ENCODE peak calls at places on chromosomes 12 and 14, in six cellular contexts. One of them, this sample, is unnamed.

GRCh38 chr14:37665951-37666350 is 70.5 kb downstream of the TTC6 start:
- DNase-seq in A549: no peak
- DNase-seq in CD4-positive, CD25-positive, alpha-beta regulatory T cell: no peak
- DNase-seq in lung: no peak
- DNase-seq in PC-9: no peak
- DNase-seq in prostate gland: no peak
- DNase-seq in this sample: no peak

GRCh38 chr14:87785868-87786267 is 207.1 kb downstream of the GALC start:
- DNase-seq in A549: no peak
- DNase-seq in CD4-positive, CD25-positive, alpha-beta regulatory T cell: no peak
- DNase-seq in lung: no peak
- DNase-seq in PC-9: no peak
- DNase-seq in prostate gland: no peak
- DNase-seq in this sample: no peak

GRCh38 chr12:112906712-112907414 is at the start of gene OAS1:
- DNase-seq in A549: peak; percentile 63
- DNase-seq in CD4-positive, CD25-positive, alpha-beta regulatory T cell: peak; percentile 82
- DNase-seq in lung: peak; percentile 39
- DNase-seq in PC-9: peak; percentile 43
- DNase-seq in prostate gland: peak; percentile 59
- DNase-seq in this sample: peak; percentile 67

GRCh38 chr12:6978188-6978986 is 7.7 kb downstream of the EMG1 start:
- DNase-seq in A549: no peak
- DNase-seq in CD4-positive, CD25-positive, alpha-beta regulatory T cell: no peak
- DNase-seq in lung: peak; percentile 64
- DNase-seq in PC-9: no peak
- DNase-seq in prostate gland: peak; percentile 58
- DNase-seq in this sample: no peak

GRCh38 chr14:45065540-45065939 is 18.4 kb upstream of the PRPF39 start:
- DNase-seq in A549: no peak
- DNase-seq in CD4-positive, CD25-positive, alpha-beta regulatory T cell: no peak
- DNase-seq in lung: no peak
- DNase-seq in PC-9: no peak
- DNase-seq in prostate gland: no peak
- DNase-seq in this sample: no peak

GRCh38 chr12:66803972-66804371 is 125.1 kb upstream of the GRIP1 start:
- DNase-seq in A549: no peak
- DNase-seq in CD4-positive, CD25-positive, alpha-beta regulatory T cell: no peak
- DNase-seq in lung: no peak
- DNase-seq in PC-9: no peak
- DNase-seq in prostate gland: no peak
- DNase-seq in this sample: no peak

GRCh38 chr14:74176404-74176788 is 62.9 kb upstream of the VSX2 start:
- DNase-seq in A549: no peak
- DNase-seq in CD4-positive, CD25-positive, alpha-beta regulatory T cell: no peak
- DNase-seq in lung: no peak
- DNase-seq in PC-9: no peak
- DNase-seq in prostate gland: no peak
- DNase-seq in this sample: no peak

GRCh38 chr14:94337274-94337673 is 14.1 kb upstream of the SERPINA6 start:
- DNase-seq in A549: no peak
- DNase-seq in CD4-positive, CD25-positive, alpha-beta regulatory T cell: no peak
- DNase-seq in lung: no peak
- DNase-seq in PC-9: no peak
- DNase-seq in prostate gland: no peak
- DNase-seq in this sample: no peak

GRCh38 chr14:34029921-34030334 is 79.1 kb upstream of the EGLN3 start:
- DNase-seq in A549: no peak
- DNase-seq in CD4-positive, CD25-positive, alpha-beta regulatory T cell: no peak
- DNase-seq in lung: peak; percentile 33
- DNase-seq in PC-9: no peak
- DNase-seq in prostate gland: no peak
- DNase-seq in this sample: peak; percentile 20

GRCh38 chr12:42686514-42687172 is 97.1 kb upstream of the PRICKLE1 start:
- DNase-seq in A549: no peak
- DNase-seq in CD4-positive, CD25-positive, alpha-beta regulatory T cell: no peak
- DNase-seq in lung: no peak
- DNase-seq in PC-9: no peak
- DNase-seq in prostate gland: no peak
- DNase-seq in this sample: no peak

GRCh38 chr14:44316647-44317432 is 190.2 kb downstream of the FSCB start:
- DNase-seq in A549: peak; percentile 68
- DNase-seq in CD4-positive, CD25-positive, alpha-beta regulatory T cell: no peak
- DNase-seq in lung: no peak
- DNase-seq in PC-9: peak; percentile 50
- DNase-seq in prostate gland: no peak
- DNase-seq in this sample: peak; percentile 48

GRCh38 chr12:117863004-117863709 is 105.6 kb downstream of the KSR2 start:
- DNase-seq in A549: no peak
- DNase-seq in CD4-positive, CD25-positive, alpha-beta regulatory T cell: no peak
- DNase-seq in lung: no peak
- DNase-seq in PC-9: no peak
- DNase-seq in prostate gland: no peak
- DNase-seq in this sample: no peak

GRCh38 chr14:81519200-81519998 is 14.3 kb downstream of the SEL1L start:
- DNase-seq in A549: no peak
- DNase-seq in CD4-positive, CD25-positive, alpha-beta regulatory T cell: peak; percentile 71
- DNase-seq in lung: no peak
- DNase-seq in PC-9: no peak
- DNase-seq in prostate gland: no peak
- DNase-seq in this sample: no peak

GRCh38 chr14:45249847-45250575 is 3.0 kb downstream of the MIS18BP1 start:
- DNase-seq in A549: no peak
- DNase-seq in CD4-positive, CD25-positive, alpha-beta regulatory T cell: peak; percentile 17
- DNase-seq in lung: no peak
- DNase-seq in PC-9: no peak
- DNase-seq in prostate gland: no peak
- DNase-seq in this sample: peak; percentile 61

GRCh38 chr14:51328942-51329350 is 88.9 kb downstream of the TMX1 start:
- DNase-seq in A549: no peak
- DNase-seq in CD4-positive, CD25-positive, alpha-beta regulatory T cell: no peak
- DNase-seq in lung: no peak
- DNase-seq in PC-9: no peak
- DNase-seq in prostate gland: no peak
- DNase-seq in this sample: no peak

GRCh38 chr12:124525927-124526692 is 41.3 kb downstream of the NCOR2 start:
- DNase-seq in A549: no peak
- DNase-seq in CD4-positive, CD25-positive, alpha-beta regulatory T cell: no peak
- DNase-seq in lung: no peak
- DNase-seq in PC-9: no peak
- DNase-seq in prostate gland: no peak
- DNase-seq in this sample: no peak

GRCh38 chr12:124525455-124525854 is 42.0 kb downstream of the NCOR2 start:
- DNase-seq in A549: no peak
- DNase-seq in CD4-positive, CD25-positive, alpha-beta regulatory T cell: no peak
- DNase-seq in lung: no peak
- DNase-seq in PC-9: no peak
- DNase-seq in prostate gland: no peak
- DNase-seq in this sample: no peak

GRCh38 chr12:124530637-124531263 is 36.7 kb downstream of the NCOR2 start:
- DNase-seq in A549: no peak
- DNase-seq in CD4-positive, CD25-positive, alpha-beta regulatory T cell: no peak
- DNase-seq in lung: no peak
- DNase-seq in PC-9: no peak
- DNase-seq in prostate gland: no peak
- DNase-seq in this sample: no peak

GRCh38 chr12:124529595-124530276 is 37.7 kb downstream of the NCOR2 start:
- DNase-seq in A549: no peak
- DNase-seq in CD4-positive, CD25-positive, alpha-beta regulatory T cell: no peak
- DNase-seq in lung: no peak
- DNase-seq in PC-9: no peak
- DNase-seq in prostate gland: no peak
- DNase-seq in this sample: no peak

DNA sequence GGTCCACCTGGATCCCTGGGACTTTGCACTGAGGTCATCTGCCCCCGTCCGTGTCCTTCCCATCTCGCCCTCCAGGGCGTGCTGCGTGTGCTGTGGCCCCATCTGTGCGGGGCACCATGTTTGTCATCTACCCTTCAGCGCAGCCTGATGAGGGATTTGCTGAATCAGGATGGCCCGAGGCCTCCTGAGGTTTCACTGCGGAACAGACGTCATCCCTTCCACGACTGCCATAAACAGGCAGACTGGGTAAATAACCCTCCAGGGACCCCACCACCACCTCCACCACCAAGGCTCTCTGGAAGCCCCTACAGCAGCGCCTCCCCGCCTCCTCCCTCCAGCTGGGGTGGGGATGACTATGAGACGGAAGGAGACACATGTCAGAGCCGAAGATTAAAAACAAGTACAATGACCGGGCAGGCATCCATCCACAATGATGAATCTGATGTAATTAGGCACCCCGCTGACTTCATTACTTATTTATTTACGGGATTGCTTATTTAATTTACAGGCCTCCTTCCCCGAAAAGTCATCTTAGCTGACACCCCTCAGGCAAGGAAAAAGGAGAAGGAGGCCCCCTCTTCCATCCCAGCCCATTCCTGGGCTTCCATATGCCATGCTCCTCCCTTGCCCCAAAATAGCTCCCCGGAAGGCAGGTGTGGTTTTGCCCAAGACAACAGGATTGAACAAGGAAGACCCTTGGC is 39.4 kb downstream of the NCOR2 start:
- DNase-seq in A549: no peak
- DNase-seq in CD4-positive, CD25-positive, alpha-beta regulatory T cell: no peak
- DNase-seq in lung: no peak
- DNase-seq in PC-9: no peak
- DNase-seq in prostate gland: no peak
- DNase-seq in this sample: no peak
- H3K4me1 ChIP-seq in A549: peaks cover 13% of the 10 kb centered on the region
- H3K4me1 ChIP-seq in CD4-positive, CD25-positive, alpha-beta regulatory T cell: no peaks in the 10 kb centered on the region
- H3K4me1 ChIP-seq in lung: peaks cover 19% of the 10 kb centered on the region
- H3K4me1 ChIP-seq in PC-9: peaks cover 18% of the 10 kb centered on the region
- H3K4me1 ChIP-seq in prostate gland: peaks cover 11% of the 10 kb centered on the region
- H3K4me1 ChIP-seq in this sample: no peaks in the 10 kb centered on the region

GRCh38 chr12:15550778-15551177 is 228.5 kb downstream of the PTPRO start:
- DNase-seq in A549: no peak
- DNase-seq in CD4-positive, CD25-positive, alpha-beta regulatory T cell: no peak
- DNase-seq in lung: no peak
- DNase-seq in PC-9: no peak
- DNase-seq in prostate gland: no peak
- DNase-seq in this sample: no peak
- H3K27ac ChIP-seq in A549: no peak overlapping the region
- H3K27ac ChIP-seq in CD4-positive, CD25-positive, alpha-beta regulatory T cell: no peak overlapping the region
- H3K27ac ChIP-seq in lung: no peak overlapping the region
- H3K27ac ChIP-seq in PC-9: no peak overlapping the region
- H3K27ac ChIP-seq in prostate gland: no peak overlapping the region
- H3K27ac ChIP-seq in this sample: no peak overlapping the region

GRCh38 chr12:116128779-116129178 is 148.7 kb downstream of the MED13L start:
- DNase-seq in A549: no peak
- DNase-seq in CD4-positive, CD25-positive, alpha-beta regulatory T cell: no peak
- DNase-seq in lung: no peak
- DNase-seq in PC-9: no peak
- DNase-seq in prostate gland: no peak
- DNase-seq in this sample: no peak
- H3K4me1 ChIP-seq in A549: peaks cover 81% of the 10 kb centered on the region
- H3K4me1 ChIP-seq in CD4-positive, CD25-positive, alpha-beta regulatory T cell: peaks cover 12% of the 10 kb centered on the region
- H3K4me1 ChIP-seq in lung: peaks cover 12% of the 10 kb centered on the region
- H3K4me1 ChIP-seq in PC-9: peaks cover 12% of the 10 kb centered on the region
- H3K4me1 ChIP-seq in prostate gland: no peaks in the 10 kb centered on the region
- H3K4me1 ChIP-seq in this sample: peaks cover 44% of the 10 kb centered on the region

GRCh38 chr14:53441789-53442188 is 288.7 kb upstream of the DDHD1 start:
- DNase-seq in A549: no peak
- DNase-seq in CD4-positive, CD25-positive, alpha-beta regulatory T cell: no peak
- DNase-seq in lung: no peak
- DNase-seq in PC-9: no peak
- DNase-seq in prostate gland: no peak
- DNase-seq in this sample: no peak
- H3K27ac ChIP-seq in A549: no peak overlapping the region
- H3K27ac ChIP-seq in CD4-positive, CD25-positive, alpha-beta regulatory T cell: no peak overlapping the region
- H3K27ac ChIP-seq in lung: no peak overlapping the region
- H3K27ac ChIP-seq in PC-9: no peak overlapping the region
- H3K27ac ChIP-seq in prostate gland: no peak overlapping the region
- H3K27ac ChIP-seq in this sample: no peak overlapping the region

DNA sequence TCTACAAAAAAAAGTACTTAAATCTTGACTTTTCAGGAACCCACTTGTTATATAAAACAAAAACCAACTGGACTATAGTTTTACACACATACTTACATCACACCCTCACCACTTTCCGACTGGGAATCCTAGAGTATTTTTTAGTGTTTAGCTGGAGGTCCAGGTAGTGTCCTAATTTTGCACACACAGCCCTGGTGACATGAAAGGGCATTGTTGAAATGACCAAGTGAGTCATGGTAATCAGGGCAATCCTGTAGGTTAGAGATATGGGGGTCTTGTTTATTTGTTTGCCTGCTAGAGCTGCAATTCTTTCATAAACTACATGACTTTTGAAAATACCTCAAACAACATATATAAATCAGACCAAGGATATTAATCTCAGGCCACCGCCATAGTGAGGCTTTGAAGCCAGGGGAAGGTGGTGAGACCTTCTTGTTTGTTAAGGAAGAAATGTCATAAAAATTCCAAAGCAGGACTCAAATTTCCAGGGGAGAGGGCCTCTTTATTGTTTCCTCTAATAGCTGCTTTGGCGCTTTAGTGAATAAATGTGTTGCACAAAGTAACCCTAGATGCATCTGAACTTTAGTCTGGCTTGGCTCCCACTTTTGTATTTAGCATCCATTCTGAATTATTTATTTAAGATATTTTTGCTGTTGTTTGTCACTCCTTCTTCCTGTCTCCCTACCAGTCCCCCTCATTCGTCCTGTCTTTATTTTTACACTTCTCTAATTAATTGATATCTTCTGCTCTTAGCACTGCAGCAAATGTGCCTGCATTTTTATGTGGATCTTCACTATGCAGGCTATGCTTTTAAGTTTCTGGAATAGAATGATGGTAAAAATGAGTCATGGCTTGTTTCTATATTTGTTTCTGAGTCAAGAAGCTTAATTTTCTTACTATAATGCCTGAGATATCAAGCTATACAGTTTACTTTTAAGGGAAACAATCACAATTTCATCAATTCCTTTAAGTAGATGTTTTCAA is 430.2 kb downstream of the RAD51B start:
- DNase-seq in A549: no peak
- DNase-seq in CD4-positive, CD25-positive, alpha-beta regulatory T cell: no peak
- DNase-seq in lung: no peak
- DNase-seq in PC-9: peak; percentile 25
- DNase-seq in prostate gland: no peak
- DNase-seq in this sample: no peak
- H3K4me1 ChIP-seq in A549: peaks cover 85% of the 10 kb centered on the region
- H3K4me1 ChIP-seq in CD4-positive, CD25-positive, alpha-beta regulatory T cell: peaks cover 10% of the 10 kb centered on the region
- H3K4me1 ChIP-seq in lung: peaks cover 9% of the 10 kb centered on the region
- H3K4me1 ChIP-seq in PC-9: peaks cover 66% of the 10 kb centered on the region
- H3K4me1 ChIP-seq in prostate gland: peaks cover 7% of the 10 kb centered on the region
- H3K4me1 ChIP-seq in this sample: peaks cover 43% of the 10 kb centered on the region

DNA sequence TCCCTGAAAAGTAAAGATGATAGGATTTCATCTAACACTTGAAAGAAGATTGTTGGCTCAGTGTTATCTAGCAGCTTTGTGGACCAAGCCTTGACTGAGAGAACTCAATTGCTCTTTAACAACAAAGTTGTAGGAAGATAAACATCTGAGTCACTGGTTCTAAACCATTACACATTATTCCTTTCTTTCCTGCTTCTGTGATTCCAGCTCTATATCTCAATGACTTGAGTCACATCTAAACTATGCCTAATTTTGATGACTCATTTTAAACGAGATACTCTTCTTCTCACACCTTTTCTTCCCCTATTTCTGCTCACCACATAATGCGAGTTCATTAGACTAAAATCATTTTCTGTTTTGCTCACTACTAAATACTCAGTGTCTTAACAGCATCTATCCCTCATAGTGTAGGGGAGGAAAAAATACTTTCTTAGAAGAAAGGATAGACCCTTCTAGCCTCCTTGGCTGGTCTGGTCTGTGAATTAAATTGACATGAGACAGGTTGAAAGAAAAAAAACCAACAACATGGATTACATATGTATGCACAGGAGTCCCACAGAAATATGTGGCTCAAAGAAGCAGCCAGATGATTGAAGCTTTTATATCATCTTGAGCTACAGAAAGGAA is 201.4 kb downstream of the C12orf50 start:
- DNase-seq in A549: peak; percentile 7
- DNase-seq in CD4-positive, CD25-positive, alpha-beta regulatory T cell: no peak
- DNase-seq in lung: no peak
- DNase-seq in PC-9: peak; percentile 1
- DNase-seq in prostate gland: no peak
- DNase-seq in this sample: no peak
- H3K27ac ChIP-seq in A549: peak overlapping the region; percentile 83
- H3K27ac ChIP-seq in CD4-positive, CD25-positive, alpha-beta regulatory T cell: no peak overlapping the region
- H3K27ac ChIP-seq in lung: no peak overlapping the region
- H3K27ac ChIP-seq in PC-9: peak overlapping the region; percentile 55
- H3K27ac ChIP-seq in prostate gland: no peak overlapping the region
- H3K27ac ChIP-seq in this sample: no peak overlapping the region

This sample was measured in adrenal gland.